ENCODE peak calls at places on chromosome 14, in six cellular contexts. O, J, U, T, X and K are unnamed samples.

GRCh38 chr14:31955941-31956579 is 121.0 kb upstream of the ARHGAP5 start:
- DNase-seq in O (no peak), J (no peak), U (no peak), T (no peak), X (no peak), K (no peak)

GRCh38 chr14:61455351-61455750 is 134.0 kb downstream of the PRKCH start:
- DNase-seq in O (no peak), J (no peak), U (no peak), T (no peak), X (no peak), K (no peak)

GRCh38 chr14:104545151-104545931 is 34.2 kb upstream of the C14orf180 start:
- DNase-seq in O (no peak), J (no peak), U (no peak), T (no peak), X (no peak), K (no peak)

GRCh38 chr14:58107947-58108552 is 44.0 kb downstream of the ARMH4 start:
- DNase-seq in O (peak; percentile 50), J (peak; percentile 67), U (peak; percentile 44), T (peak; percentile 75), X (peak; percentile 34), K (peak; percentile 15)

GRCh38 chr14:94575730-94576585 is 5.3 kb upstream of the SERPINA5 start:
- DNase-seq in O (no peak), J (no peak), U (no peak), T (no peak), X (no peak), K (no peak)

GRCh38 chr14:71720978-71721624 is 211.1 kb upstream of the RGS6 start:
- DNase-seq in O (peak; percentile 78), J (peak; percentile 70), U (peak; percentile 53), T (peak; percentile 84), X (peak; percentile 65), K (peak; percentile 28)

GRCh38 chr14:92475037-92475436 is 38.5 kb upstream of the RIN3 start:
- DNase-seq in O (no peak), J (no peak), U (no peak), T (no peak), X (no peak), K (no peak)

GRCh38 chr14:93543766-93544165 is 113.0 kb downstream of the UNC79 start:
- DNase-seq in O (peak; percentile 33), J (peak; percentile 23), U (peak; percentile 10), T (peak; percentile 20), X (no peak), K (no peak)

GRCh38 chr14:33636715-33637114 is 314.2 kb downstream of the EGLN3 start:
- DNase-seq in O (no peak), J (no peak), U (no peak), T (no peak), X (no peak), K (no peak)

GRCh38 chr14:69574266-69574953 is at the start of gene CCDC177:
- DNase-seq in O (peak; percentile 14), J (peak; percentile 51), U (peak; percentile 28), T (peak; percentile 89), X (peak; percentile 74), K (peak; percentile 83)

GRCh38 chr14:65637780-65638179 is 225.2 kb downstream of the FUT8 start:
- DNase-seq in O (no peak), J (no peak), U (no peak), T (no peak), X (no peak), K (no peak)

GRCh38 chr14:29321646-29322045 is 555.1 kb downstream of the FOXG1 start:
- DNase-seq in O (peak; percentile 77), J (no peak), U (no peak), T (no peak), X (no peak), K (no peak)

GRCh38 chr14:71113376-71113775 is 206.1 kb downstream of the PCNX1 start:
- DNase-seq in O (peak; percentile 63), J (no peak), U (no peak), T (no peak), X (no peak), K (no peak)

GRCh38 chr14:40268236-40268635 is 836.0 kb upstream of the FBXO33 start:
- DNase-seq in O (no peak), J (no peak), U (no peak), T (no peak), X (no peak), K (no peak)

GRCh38 chr14:61545716-61546455 is 149.4 kb upstream of the HIF1A start:
- DNase-seq in O (no peak), J (no peak), U (no peak), T (no peak), X (no peak), K (no peak)

GRCh38 chr14:49863483-49864262 is 11.1 kb upstream of the NEMF start:
- DNase-seq in O (no peak), J (peak; percentile 21), U (no peak), T (peak; percentile 33), X (no peak), K (no peak)

GRCh38 chr14:100317897-100318808 is 5.0 kb upstream of the SLC25A47 start:
- DNase-seq in O (no peak), J (peak; percentile 70), U (no peak), T (peak; percentile 90), X (peak; percentile 84), K (peak; percentile 73)

GRCh38 chr14:88541324-88541723 is 13.5 kb downstream of the PTPN21 start:
- DNase-seq in O (no peak), J (no peak), U (no peak), T (no peak), X (no peak), K (no peak)

GRCh38 chr14:92309968-92310367 is 13.0 kb upstream of the SLC24A4 start:
- DNase-seq in O (no peak), J (no peak), U (no peak), T (no peak), X (no peak), K (no peak)

GRCh38 chr14:103818870-103819269 is 28.5 kb downstream of the PPP1R13B start:
- DNase-seq in O (no peak), J (no peak), U (no peak), T (no peak), X (no peak), K (no peak)

GRCh38 chr14:20697273-20698017 is 8.9 kb downstream of the ANG start:
- DNase-seq in O (peak; percentile 67), J (peak; percentile 89), U (peak; percentile 62), T (peak; percentile 77), X (peak; percentile 74), K (peak; percentile 64)

GRCh38 chr14:54981698-54982097 is 45.2 kb downstream of the WDHD1 start:
- DNase-seq in O (no peak), J (peak; percentile 25), U (no peak), T (no peak), X (no peak), K (no peak)

GRCh38 chr14:28571636-28572035 is 195.0 kb upstream of the FOXG1 start:
- DNase-seq in O (no peak), J (no peak), U (no peak), T (no peak), X (no peak), K (no peak)

GRCh38 chr14:48937796-48938195 is 648.4 kb downstream of the RPS29 start:
- DNase-seq in O (no peak), J (peak; percentile 4), U (no peak), T (no peak), X (no peak), K (no peak)

DNA sequence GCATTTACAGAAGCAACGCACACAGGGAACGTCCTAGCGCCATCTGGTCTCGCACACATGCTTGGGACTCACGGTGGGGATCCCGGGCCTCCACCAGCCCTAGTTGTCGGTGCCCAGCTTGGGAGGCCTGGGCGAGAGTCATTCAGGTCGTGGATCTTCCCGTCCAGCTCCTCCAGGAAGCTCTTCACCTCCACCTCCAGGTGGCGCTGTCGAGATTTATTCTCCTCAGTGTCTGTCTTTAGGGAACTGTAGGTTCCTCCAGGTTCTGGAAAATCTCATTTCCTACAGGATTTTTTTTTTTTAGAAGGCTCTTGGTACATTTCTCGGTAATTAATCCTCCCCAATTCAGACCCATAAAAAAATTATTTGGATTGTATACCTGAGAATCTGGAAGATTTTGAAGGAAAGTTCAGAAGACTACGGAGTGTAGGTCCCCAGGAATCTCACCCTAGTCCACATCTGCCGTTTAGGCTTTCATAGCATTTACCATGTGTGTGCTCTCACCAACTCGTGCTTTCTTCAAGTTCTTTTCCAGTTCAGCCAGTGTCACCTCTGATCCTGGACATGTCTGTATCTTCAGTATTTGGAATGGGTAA is 910.0 kb downstream of the TMEM121 start:
- DNase-seq in O (no peak), J (no peak), U (no peak), T (peak; percentile 39), X (no peak), K (peak; percentile 2)
- TF ChIP-seq CTCF in O (peak; percentile 67), J (no peak), U (no peak), T (peak; percentile 30), X (no peak), K (no peak)

DNA sequence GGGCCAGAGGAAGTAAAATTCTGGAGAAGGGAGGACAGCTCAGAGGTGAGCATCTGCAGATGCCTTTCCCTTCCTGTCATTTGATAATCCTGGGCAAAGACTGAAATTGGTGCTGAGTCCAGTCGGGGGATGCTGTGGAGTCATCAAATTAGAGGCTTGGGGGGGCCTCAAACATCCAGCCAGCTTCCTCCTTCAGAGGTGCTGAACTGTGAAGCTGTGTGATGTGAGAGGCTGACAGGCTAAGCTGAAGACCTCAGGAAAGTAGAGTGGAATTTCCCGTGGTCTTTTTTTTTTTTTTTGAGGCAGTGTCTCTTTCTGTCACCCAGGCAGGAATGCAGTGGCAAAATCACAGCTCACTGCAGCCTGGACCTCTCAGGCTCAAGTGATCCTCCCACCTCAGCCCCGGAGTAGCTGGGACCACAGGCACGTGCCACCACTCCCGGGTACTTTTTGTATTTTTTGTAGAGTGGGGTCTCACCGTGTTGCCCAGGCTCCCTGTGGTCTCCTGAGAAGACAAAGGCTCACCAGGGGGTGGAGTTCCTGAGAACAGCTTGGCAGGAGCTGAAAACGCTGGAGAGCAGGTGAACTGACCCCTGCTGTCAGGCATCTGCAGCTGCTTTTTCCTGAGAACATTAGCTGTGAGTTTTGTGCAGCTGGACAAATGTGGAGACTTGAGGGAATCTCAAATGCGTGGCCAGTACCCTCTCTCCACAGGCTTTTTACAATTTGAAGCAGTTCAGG is 6.1 kb upstream of the TCL1B start:
- DNase-seq in O (no peak), J (no peak), U (peak; percentile 21), T (peak; percentile 58), X (no peak), K (peak; percentile 25)
- TF ChIP-seq CTCF in O (no peak), J (no peak), U (peak; percentile 55), T (peak; percentile 15), X (no peak), K (no peak)

DNA sequence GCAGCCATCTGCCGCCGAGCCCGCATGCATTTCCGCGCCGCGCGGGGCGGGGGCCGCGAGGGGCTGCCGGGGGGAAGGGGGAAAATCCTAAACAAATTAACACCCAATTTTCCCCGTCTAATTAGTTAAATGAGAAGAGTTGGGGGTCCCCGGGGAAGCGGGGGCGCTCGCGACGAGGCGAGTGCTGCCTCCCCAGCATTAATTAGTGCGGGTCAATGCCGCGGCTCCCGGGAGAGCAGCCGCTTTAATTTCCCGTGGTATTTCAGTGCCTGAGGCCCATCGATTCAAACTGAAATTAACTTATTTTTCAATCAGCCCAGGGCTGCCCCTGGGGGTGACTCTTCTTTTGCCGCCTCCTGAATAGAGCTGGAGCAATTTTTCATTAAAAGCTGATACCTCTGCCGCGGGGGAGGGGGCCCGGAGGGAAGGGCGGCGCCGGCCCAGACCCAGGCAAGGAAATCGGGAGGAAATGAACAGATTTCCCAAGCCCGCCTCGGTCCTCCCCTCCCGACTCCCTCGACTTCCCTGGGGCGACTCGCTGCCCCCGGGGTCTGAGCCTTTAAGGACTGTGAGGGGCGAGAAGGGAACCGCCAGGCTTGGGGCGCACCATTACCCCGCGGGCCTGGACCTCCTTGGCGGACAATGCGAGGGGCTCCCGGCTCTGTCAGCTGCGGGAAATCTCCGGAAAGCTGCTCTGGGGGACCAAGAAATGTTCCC is 18.9 kb downstream of the VSX2 start:
- DNase-seq in O (no peak), J (no peak), U (no peak), T (peak; percentile 36), X (no peak), K (peak; percentile 25)
- TF ChIP-seq CTCF in O (no peak), J (no peak), U (no peak), T (no peak), X (no peak), K (no peak)

GRCh38 chr14:59570122-59570521 is 6.5 kb downstream of the CCDC175 start:
- DNase-seq in O (no peak), J (no peak), U (no peak), T (no peak), X (no peak), K (no peak)
- TF ChIP-seq CTCF in O (no peak), J (no peak), U (peak; percentile 10), T (peak; percentile 17), X (no peak), K (no peak)